ENCODE peak calls at places on chromosomes 6 and 20, in nine cellular contexts. One of them, this sample, is unnamed.

GRCh38 chr6:137978252-137978896 is 111.3 kb downstream of the TNFAIP3 start:
- DNase-seq in GM06990: no peak
- DNase-seq in fibroblast of lung: peak; percentile 22
- DNase-seq in heart left ventricle: no peak
- DNase-seq in CD8-positive, alpha-beta T cell: no peak
- DNase-seq in choroid plexus epithelial cell: no peak
- DNase-seq in kidney: no peak
- DNase-seq in tibial artery: no peak
- DNase-seq in cardiac muscle cell: peak; percentile 21
- DNase-seq in this sample: no peak

GRCh38 chr20:40265872-40266533 is 423.0 kb downstream of the MAFB start:
- DNase-seq in fibroblast of lung: no peak
- DNase-seq in kidney: no peak
- DNase-seq in choroid plexus epithelial cell: peak; percentile 68
- DNase-seq in GM06990: no peak
- DNase-seq in tibial artery: no peak
- DNase-seq in CD8-positive, alpha-beta T cell: no peak
- DNase-seq in heart left ventricle: peak; percentile 33
- DNase-seq in cardiac muscle cell: peak; percentile 61
- DNase-seq in this sample: peak; percentile 61

GRCh38 chr6:154852700-154853099 is 119.5 kb downstream of the SCAF8 start:
- DNase-seq in kidney: no peak
- DNase-seq in heart left ventricle: no peak
- DNase-seq in choroid plexus epithelial cell: peak; percentile 74
- DNase-seq in CD8-positive, alpha-beta T cell: no peak
- DNase-seq in tibial artery: no peak
- DNase-seq in cardiac muscle cell: no peak
- DNase-seq in fibroblast of lung: peak; percentile 43
- DNase-seq in GM06990: no peak
- DNase-seq in this sample: no peak

GRCh38 chr20:24994470-24995368 is 2.2 kb upstream of the APMAP start:
- DNase-seq in cardiac muscle cell: peak; percentile 83
- DNase-seq in choroid plexus epithelial cell: peak; percentile 82
- DNase-seq in tibial artery: peak; percentile 80
- DNase-seq in GM06990: peak; percentile 50
- DNase-seq in heart left ventricle: peak; percentile 92
- DNase-seq in kidney: peak; percentile 85
- DNase-seq in CD8-positive, alpha-beta T cell: peak; percentile 78
- DNase-seq in fibroblast of lung: peak; percentile 52
- DNase-seq in this sample: peak; percentile 84

GRCh38 chr6:68637782-68638181 is 2.7 kb downstream of the ADGRB3 start:
- DNase-seq in choroid plexus epithelial cell: no peak
- DNase-seq in GM06990: no peak
- DNase-seq in fibroblast of lung: no peak
- DNase-seq in kidney: no peak
- DNase-seq in cardiac muscle cell: no peak
- DNase-seq in CD8-positive, alpha-beta T cell: no peak
- DNase-seq in tibial artery: no peak
- DNase-seq in heart left ventricle: no peak
- DNase-seq in this sample: no peak

GRCh38 chr6:108781419-108782110 is 66.7 kb upstream of the ARMC2 start:
- DNase-seq in choroid plexus epithelial cell: peak; percentile 13
- DNase-seq in cardiac muscle cell: no peak
- DNase-seq in GM06990: no peak
- DNase-seq in kidney: no peak
- DNase-seq in tibial artery: peak; percentile 37
- DNase-seq in fibroblast of lung: peak; percentile 21
- DNase-seq in CD8-positive, alpha-beta T cell: no peak
- DNase-seq in heart left ventricle: no peak
- DNase-seq in this sample: peak; percentile 40

GRCh38 chr20:611843-612185 is 1.7 kb upstream of the TCF15 start:
- DNase-seq in choroid plexus epithelial cell: no peak
- DNase-seq in cardiac muscle cell: no peak
- DNase-seq in fibroblast of lung: no peak
- DNase-seq in CD8-positive, alpha-beta T cell: no peak
- DNase-seq in tibial artery: no peak
- DNase-seq in heart left ventricle: no peak
- DNase-seq in kidney: no peak
- DNase-seq in GM06990: no peak
- DNase-seq in this sample: peak; percentile 34

GRCh38 chr20:32358632-32358882 is 426 bp downstream of the ASXL1 start:
- DNase-seq in kidney: no peak
- DNase-seq in cardiac muscle cell: no peak
- DNase-seq in fibroblast of lung: no peak
- DNase-seq in heart left ventricle: no peak
- DNase-seq in GM06990: no peak
- DNase-seq in choroid plexus epithelial cell: no peak
- DNase-seq in tibial artery: no peak
- DNase-seq in CD8-positive, alpha-beta T cell: no peak
- DNase-seq in this sample: no peak

GRCh38 chr6:102853249-102853955 is 1459.9 kb downstream of the GRIK2 start:
- DNase-seq in kidney: no peak
- DNase-seq in cardiac muscle cell: no peak
- DNase-seq in tibial artery: no peak
- DNase-seq in CD8-positive, alpha-beta T cell: no peak
- DNase-seq in fibroblast of lung: no peak
- DNase-seq in choroid plexus epithelial cell: no peak
- DNase-seq in GM06990: no peak
- DNase-seq in heart left ventricle: no peak
- DNase-seq in this sample: peak; percentile 8

GRCh38 chr6:41451039-41451438 is 95.1 kb upstream of the FOXP4 start:
- DNase-seq in kidney: peak; percentile 67
- DNase-seq in choroid plexus epithelial cell: no peak
- DNase-seq in tibial artery: no peak
- DNase-seq in GM06990: no peak
- DNase-seq in fibroblast of lung: no peak
- DNase-seq in cardiac muscle cell: no peak
- DNase-seq in heart left ventricle: peak; percentile 54
- DNase-seq in CD8-positive, alpha-beta T cell: no peak
- DNase-seq in this sample: peak; percentile 54
- H3K4me3 ChIP-seq in kidney: no peak overlapping the region
- H3K4me3 ChIP-seq in choroid plexus epithelial cell: no peak overlapping the region
- H3K4me3 ChIP-seq in tibial artery: no peak overlapping the region
- H3K4me3 ChIP-seq in GM06990: no peak overlapping the region
- H3K4me3 ChIP-seq in fibroblast of lung: no peak overlapping the region
- H3K4me3 ChIP-seq in cardiac muscle cell: no peak overlapping the region
- H3K4me3 ChIP-seq in heart left ventricle: no peak overlapping the region
- H3K4me3 ChIP-seq in CD8-positive, alpha-beta T cell: no peak overlapping the region
- H3K4me3 ChIP-seq in this sample: no peak overlapping the region

GRCh38 chr6:161830866-161831600 is 557.2 kb upstream of the AGPAT4 start:
- DNase-seq in tibial artery: no peak
- DNase-seq in choroid plexus epithelial cell: no peak
- DNase-seq in kidney: no peak
- DNase-seq in cardiac muscle cell: no peak
- DNase-seq in heart left ventricle: no peak
- DNase-seq in GM06990: no peak
- DNase-seq in CD8-positive, alpha-beta T cell: no peak
- DNase-seq in fibroblast of lung: no peak
- DNase-seq in this sample: no peak

GRCh38 chr6:161828355-161828754 is 554.5 kb upstream of the AGPAT4 start:
- DNase-seq in GM06990: no peak
- DNase-seq in cardiac muscle cell: no peak
- DNase-seq in tibial artery: no peak
- DNase-seq in CD8-positive, alpha-beta T cell: no peak
- DNase-seq in fibroblast of lung: no peak
- DNase-seq in kidney: no peak
- DNase-seq in heart left ventricle: no peak
- DNase-seq in choroid plexus epithelial cell: no peak
- DNase-seq in this sample: no peak

GRCh38 chr6:161832622-161833021 is 558.8 kb upstream of the AGPAT4 start:
- DNase-seq in fibroblast of lung: no peak
- DNase-seq in choroid plexus epithelial cell: no peak
- DNase-seq in CD8-positive, alpha-beta T cell: no peak
- DNase-seq in GM06990: no peak
- DNase-seq in heart left ventricle: no peak
- DNase-seq in cardiac muscle cell: no peak
- DNase-seq in tibial artery: no peak
- DNase-seq in kidney: no peak
- DNase-seq in this sample: no peak

GRCh38 chr6:161833099-161833860 is 559.4 kb upstream of the AGPAT4 start:
- DNase-seq in CD8-positive, alpha-beta T cell: no peak
- DNase-seq in tibial artery: no peak
- DNase-seq in cardiac muscle cell: no peak
- DNase-seq in heart left ventricle: no peak
- DNase-seq in GM06990: no peak
- DNase-seq in kidney: no peak
- DNase-seq in choroid plexus epithelial cell: no peak
- DNase-seq in fibroblast of lung: no peak
- DNase-seq in this sample: no peak

DNA sequence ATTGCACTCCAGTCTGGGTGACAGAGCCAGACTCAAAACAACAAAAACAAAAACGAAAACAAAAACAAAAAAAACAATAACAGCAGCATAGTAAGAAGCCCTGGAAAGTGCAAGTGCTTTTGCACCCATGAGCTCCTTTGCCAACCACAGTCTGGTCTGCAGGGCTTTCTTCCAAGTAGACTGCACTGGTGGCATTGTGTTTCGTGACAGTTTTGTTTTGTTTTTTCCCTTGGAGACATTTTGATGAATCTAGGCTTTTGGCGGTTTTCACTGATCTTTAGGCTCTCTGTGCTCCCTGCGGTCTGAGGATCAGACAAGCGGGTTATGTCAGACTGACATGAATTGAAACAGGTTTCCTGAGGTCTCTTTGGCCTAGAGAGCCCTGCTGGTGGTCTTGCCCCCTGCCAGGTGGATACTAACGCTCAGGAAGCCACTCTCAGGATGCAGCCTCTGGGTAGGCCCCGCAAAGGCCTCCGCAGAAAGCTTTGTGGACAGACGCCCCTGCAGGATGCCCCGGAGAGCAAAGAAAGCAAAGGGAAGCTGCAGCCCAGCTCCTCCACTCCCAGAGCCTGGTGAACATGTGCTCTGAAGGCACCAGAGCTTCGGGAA is 555.4 kb upstream of the AGPAT4 start:
- DNase-seq in heart left ventricle: no peak
- DNase-seq in kidney: no peak
- DNase-seq in GM06990: no peak
- DNase-seq in choroid plexus epithelial cell: no peak
- DNase-seq in CD8-positive, alpha-beta T cell: no peak
- DNase-seq in tibial artery: no peak
- DNase-seq in fibroblast of lung: peak; percentile 13
- DNase-seq in cardiac muscle cell: no peak
- DNase-seq in this sample: peak; percentile 16
- TF ChIP-seq CTCF in heart left ventricle: no peak
- TF ChIP-seq CTCF in kidney: no peak
- TF ChIP-seq CTCF in GM06990: no peak
- TF ChIP-seq CTCF in choroid plexus epithelial cell: no peak
- TF ChIP-seq CTCF in CD8-positive, alpha-beta T cell: no peak
- TF ChIP-seq CTCF in tibial artery: no peak
- TF ChIP-seq CTCF in fibroblast of lung: no peak
- TF ChIP-seq CTCF in cardiac muscle cell: no peak
- TF ChIP-seq CTCF in this sample: no peak

GRCh38 chr6:135209803-135210202 is 28.7 kb downstream of the MYB start:
- DNase-seq in choroid plexus epithelial cell: no peak
- DNase-seq in CD8-positive, alpha-beta T cell: no peak
- DNase-seq in tibial artery: no peak
- DNase-seq in fibroblast of lung: peak; percentile 24
- DNase-seq in heart left ventricle: no peak
- DNase-seq in GM06990: no peak
- DNase-seq in cardiac muscle cell: no peak
- DNase-seq in kidney: no peak
- DNase-seq in this sample: no peak

GRCh38 chr6:135212935-135213334 is 31.8 kb downstream of the MYB start:
- DNase-seq in cardiac muscle cell: no peak
- DNase-seq in kidney: no peak
- DNase-seq in tibial artery: no peak
- DNase-seq in choroid plexus epithelial cell: peak; percentile 50
- DNase-seq in GM06990: no peak
- DNase-seq in CD8-positive, alpha-beta T cell: no peak
- DNase-seq in heart left ventricle: no peak
- DNase-seq in fibroblast of lung: peak; percentile 62
- DNase-seq in this sample: no peak

GRCh38 chr6:135212020-135212806 is 31.1 kb downstream of the MYB start:
- DNase-seq in CD8-positive, alpha-beta T cell: no peak
- DNase-seq in choroid plexus epithelial cell: peak; percentile 14
- DNase-seq in fibroblast of lung: peak; percentile 51
- DNase-seq in tibial artery: no peak
- DNase-seq in GM06990: no peak
- DNase-seq in heart left ventricle: no peak
- DNase-seq in kidney: no peak
- DNase-seq in cardiac muscle cell: no peak
- DNase-seq in this sample: no peak

GRCh38 chr6:135210632-135211305 is 29.7 kb downstream of the MYB start:
- DNase-seq in choroid plexus epithelial cell: no peak
- DNase-seq in CD8-positive, alpha-beta T cell: no peak
- DNase-seq in heart left ventricle: no peak
- DNase-seq in tibial artery: no peak
- DNase-seq in cardiac muscle cell: no peak
- DNase-seq in fibroblast of lung: no peak
- DNase-seq in GM06990: no peak
- DNase-seq in kidney: no peak
- DNase-seq in this sample: no peak

DNA sequence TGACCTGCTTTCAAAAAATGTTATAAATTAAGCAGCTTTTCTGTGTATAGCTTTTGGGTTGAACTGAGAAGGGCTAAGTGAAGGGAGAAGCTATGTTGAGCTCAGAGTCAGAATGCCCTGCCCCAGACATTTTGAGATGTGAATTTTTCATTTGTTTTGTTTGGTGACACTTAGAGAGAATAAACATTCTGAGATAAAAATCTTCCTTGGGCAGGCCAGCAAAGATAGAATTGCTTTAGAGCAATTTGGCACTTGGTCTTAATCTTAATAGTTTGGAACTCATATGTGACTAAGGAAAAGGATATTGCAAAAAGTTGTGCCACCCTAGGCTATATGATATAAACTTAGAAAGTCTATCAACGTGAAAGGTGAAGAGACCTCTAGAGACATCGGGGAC is 30.2 kb downstream of the MYB start:
- DNase-seq in cardiac muscle cell: no peak
- DNase-seq in kidney: no peak
- DNase-seq in heart left ventricle: no peak
- DNase-seq in GM06990: no peak
- DNase-seq in choroid plexus epithelial cell: no peak
- DNase-seq in tibial artery: no peak
- DNase-seq in CD8-positive, alpha-beta T cell: no peak
- DNase-seq in fibroblast of lung: no peak
- DNase-seq in this sample: no peak
- H3K4me3 ChIP-seq in cardiac muscle cell: no peak overlapping the region
- H3K4me3 ChIP-seq in kidney: no peak overlapping the region
- H3K4me3 ChIP-seq in heart left ventricle: no peak overlapping the region
- H3K4me3 ChIP-seq in GM06990: no peak overlapping the region
- H3K4me3 ChIP-seq in choroid plexus epithelial cell: no peak overlapping the region
- H3K4me3 ChIP-seq in tibial artery: no peak overlapping the region
- H3K4me3 ChIP-seq in CD8-positive, alpha-beta T cell: no peak overlapping the region
- H3K4me3 ChIP-seq in fibroblast of lung: no peak overlapping the region
- H3K4me3 ChIP-seq in this sample: no peak overlapping the region

DNA sequence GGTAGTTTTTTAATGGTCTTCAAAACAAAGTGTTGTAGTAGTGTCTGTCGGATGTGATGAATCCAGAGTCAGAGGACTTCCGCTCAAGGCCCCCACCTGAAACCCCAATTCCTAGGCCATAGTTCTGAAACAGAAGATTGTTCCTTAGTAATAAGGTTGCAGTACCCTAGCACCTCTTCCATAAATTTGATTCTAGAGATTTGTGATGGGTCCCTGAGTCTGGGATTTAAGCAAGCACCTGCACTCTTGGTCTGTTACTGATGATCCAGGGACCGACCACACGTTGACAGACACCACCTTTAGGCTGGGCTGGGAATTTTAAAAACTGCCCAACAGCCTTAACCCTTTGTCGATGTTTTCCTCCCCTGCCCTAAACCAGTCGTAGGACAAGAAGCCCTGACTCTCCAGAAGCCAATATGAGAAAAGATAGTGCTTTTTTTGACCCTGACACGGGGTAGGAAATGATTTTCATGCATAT is 1.2 kb downstream of the KCTD20 start:
- DNase-seq in CD8-positive, alpha-beta T cell: no peak
- DNase-seq in tibial artery: no peak
- DNase-seq in cardiac muscle cell: no peak
- DNase-seq in kidney: no peak
- DNase-seq in heart left ventricle: no peak
- DNase-seq in choroid plexus epithelial cell: peak; percentile 24
- DNase-seq in GM06990: no peak
- DNase-seq in fibroblast of lung: no peak
- DNase-seq in this sample: peak; percentile 48
- TF ChIP-seq CTCF in CD8-positive, alpha-beta T cell: no peak
- TF ChIP-seq CTCF in tibial artery: no peak
- TF ChIP-seq CTCF in cardiac muscle cell: no peak
- TF ChIP-seq CTCF in kidney: no peak
- TF ChIP-seq CTCF in heart left ventricle: no peak
- TF ChIP-seq CTCF in choroid plexus epithelial cell: peak; percentile 31
- TF ChIP-seq CTCF in GM06990: peak; percentile 22
- TF ChIP-seq CTCF in fibroblast of lung: no peak
- TF ChIP-seq CTCF in this sample: peak; percentile 50

This sample was measured in neural progenitor cell.